ENCODE peak calls at places on chromosomes 5 and 9, in nine cellular contexts. S is fibroblast of lung; A is SK-N-SH; U is upper lobe of right lung; Q is CD4-positive, CD25-positive, alpha-beta regulatory T cell; Y is tibial artery; B is CD4-positive, alpha-beta T cell; Z is PC-3; G is endothelial cell of umbilical vein. C is an unnamed sample. For H3K9me3, the result is how much of the 10 kb centered on the place peaks cover.

GRCh38 chr5:136057401-136057951 is 28.7 kb downstream of the TGFBI start:
- DNase-seq in Q (no peak), S (peak), Y (no peak), A (no peak), U (no peak), Z (peak), B (no peak), G (no peak), C (no peak)

GRCh38 chr5:95390812-95391492 is at the start of gene FAM81B:
- DNase-seq in A (no peak), G (peak), Z (no peak), U (no peak), B (no peak), Q (no peak), S (peak), Y (no peak), C (no peak)

GRCh38 chr5:66339896-66340295 is 195.8 kb downstream of the SREK1 start:
- DNase-seq in G (no peak), Y (peak), U (no peak), B (no peak), A (no peak), S (no peak), Z (no peak), Q (no peak), C (no peak)

GRCh38 chr9:98034593-98035546 is 21.7 kb upstream of the NANS start:
- DNase-seq in Y (peak), Q (peak), B (peak), Z (peak), S (peak), A (peak), U (peak), G (peak), C (peak)

GRCh38 chr5:171388816-171389168 is 1.1 kb downstream of the NPM1 start:
- DNase-seq in Y (no peak), Z (no peak), A (no peak), U (no peak), Q (no peak), S (peak), B (no peak), G (no peak), C (no peak)

GRCh38 chr9:27925815-27926214 is 352.5 kb upstream of the C9orf72 start:
- DNase-seq in G (no peak), U (no peak), Z (no peak), S (no peak), A (no peak), B (no peak), Y (no peak), Q (no peak), C (no peak)

GRCh38 chr5:155455791-155456514 is 442.4 kb downstream of the KIF4B start:
- DNase-seq in S (no peak), A (no peak), Q (no peak), B (no peak), U (no peak), G (no peak), Z (no peak), Y (no peak), C (no peak)

GRCh38 chr5:61933787-61934626 is 372.0 kb upstream of the KIF2A start:
- DNase-seq in G (peak), Y (no peak), A (peak), B (no peak), U (no peak), Q (no peak), S (peak), Z (peak), C (peak)

GRCh38 chr5:53323511-53323910 is 156.9 kb upstream of the FST start:
- DNase-seq in A (no peak), Q (no peak), S (no peak), G (no peak), Y (no peak), Z (peak), B (no peak), U (no peak), C (no peak)

GRCh38 chr9:114811969-114812636 is 6.3 kb upstream of the TNFSF15 start:
- DNase-seq in Q (no peak), S (no peak), Y (no peak), Z (peak), B (no peak), G (no peak), A (no peak), U (no peak), C (no peak)

GRCh38 chr5:163978897-163979296 is 473.5 kb downstream of the MAT2B start:
- DNase-seq in A (no peak), G (no peak), Y (no peak), Q (no peak), B (no peak), U (no peak), Z (no peak), S (no peak), C (peak)

GRCh38 chr9:73083519-73083918 is 68.1 kb upstream of the ANXA1 start:
- DNase-seq in G (no peak), B (no peak), U (no peak), Y (no peak), S (no peak), Z (no peak), Q (no peak), A (no peak), C (no peak)

GRCh38 chr5:115246361-115246991 is 16.2 kb downstream of the PGGT1B start:
- DNase-seq in Q (no peak), U (no peak), Y (no peak), A (peak), G (peak), B (no peak), S (peak), Z (peak), C (no peak)

GRCh38 chr9:98867434-98868168 is 60.1 kb downstream of the GALNT12 start:
- DNase-seq in Q (no peak), A (no peak), G (peak), Z (peak), S (peak), U (no peak), B (no peak), Y (peak), C (no peak)

GRCh38 chr9:127014210-127014609 is 99.6 kb downstream of the RALGPS1 start:
- DNase-seq in U (no peak), S (peak), Z (no peak), A (no peak), G (no peak), B (no peak), Y (no peak), Q (no peak), C (no peak)

GRCh38 chr5:148725675-148726074 is 71.3 kb upstream of the HTR4 start:
- DNase-seq in Z (no peak), Y (no peak), Q (no peak), G (no peak), S (no peak), A (no peak), U (no peak), B (no peak), C (no peak)

GRCh38 chr5:57441557-57441956 is 41.1 kb downstream of the ACTBL2 start:
- DNase-seq in A (no peak), G (peak), Q (no peak), U (no peak), S (peak), Z (peak), Y (no peak), B (no peak), C (peak)

GRCh38 chr5:132056610-132057497 is 3.6 kb upstream of the IL3 start:
- DNase-seq in G (no peak), S (no peak), A (peak), U (peak), Q (no peak), Z (no peak), Y (peak), B (no peak), C (no peak)

GRCh38 chr5:96721351-96721970 is 59.3 kb downstream of the CAST start:
- DNase-seq in S (peak), Z (no peak), G (no peak), A (no peak), B (no peak), Q (no peak), Y (peak), U (no peak), C (no peak)
- H3K9me3 ChIP-seq in S (under half), Z (under half), G (under half), A (under half), B (under half), Q (under half), Y (under half), U (under half), C (under half)

GRCh38 chr5:141303756-141304155 is at the start of gene SLC25A2:
- DNase-seq in Q (no peak), S (no peak), Y (no peak), U (no peak), Z (no peak), A (no peak), G (no peak), B (no peak), C (no peak)

GRCh38 chr5:141298376-141298775 is 5.5 kb downstream of the SLC25A2 start:
- DNase-seq in S (peak), Y (no peak), Z (no peak), B (no peak), Q (no peak), U (no peak), A (no peak), G (no peak), C (peak)
- H3K9me3 ChIP-seq in S (under half), Y (half or more), Z (under half), B (half or more), Q (under half), U (half or more), A (under half), G (under half), C (under half)

DNA sequence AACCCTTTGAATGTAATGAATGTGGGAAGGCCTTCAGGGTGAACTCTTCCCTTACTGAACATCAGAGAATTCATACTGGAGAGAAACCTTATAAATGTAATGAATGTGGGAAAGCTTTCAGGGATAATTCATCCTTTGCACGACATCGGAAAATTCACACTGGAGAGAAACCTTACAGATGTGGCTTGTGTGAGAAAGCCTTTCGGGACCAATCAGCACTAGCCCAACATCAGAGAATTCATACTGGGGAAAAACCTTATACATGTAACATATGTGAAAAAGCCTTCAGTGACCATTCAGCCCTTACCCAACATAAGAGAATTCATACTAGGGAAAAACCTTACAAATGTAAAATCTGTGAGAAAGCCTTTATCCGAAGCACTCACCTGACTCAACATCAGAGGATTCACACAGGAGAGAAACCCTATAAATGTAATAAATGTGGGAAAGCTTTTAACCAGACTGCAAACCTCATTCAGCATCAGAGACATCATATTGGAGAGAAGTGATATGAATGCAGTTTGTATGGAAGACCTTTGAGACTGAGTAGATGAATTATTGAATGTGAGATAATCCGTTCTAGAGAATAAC is 24.6 kb downstream of the ZNF454 start:
- DNase-seq in A (no peak), B (no peak), Q (no peak), G (no peak), U (no peak), Z (no peak), Y (no peak), S (no peak), C (no peak)
- H3K9me3 ChIP-seq in A (under half), B (half or more), Q (half or more), G (under half), U (half or more), Z (half or more), Y (half or more), S (under half), C (under half)

DNA sequence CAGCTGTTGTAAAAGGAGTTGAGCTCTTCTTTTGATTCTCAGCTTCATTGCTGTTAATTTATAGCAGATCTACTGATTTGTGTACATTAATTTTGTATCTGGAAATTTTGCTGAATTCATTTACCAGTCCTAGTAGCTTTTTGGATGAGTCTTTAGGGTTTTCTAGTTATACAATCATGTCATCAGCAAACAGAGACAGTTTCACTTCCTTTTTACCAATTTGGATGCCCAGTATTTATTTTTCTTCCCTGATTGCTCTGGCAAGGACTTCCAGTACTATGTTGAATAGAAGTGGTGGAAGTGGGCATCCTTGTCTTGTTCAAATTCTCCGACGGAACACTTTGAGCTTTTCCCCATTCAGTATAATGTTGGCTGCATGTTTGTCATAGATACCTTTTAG is 398.9 kb upstream of the POU5F2 start:
- DNase-seq in G (no peak), Y (no peak), A (no peak), U (no peak), B (no peak), Q (no peak), Z (no peak), S (no peak), C (no peak)
- H3K9me3 ChIP-seq in G (under half), Y (under half), A (under half), U (under half), B (under half), Q (under half), Z (under half), S (under half), C (under half)

GRCh38 chr9:12069366-12069765 is 623.8 kb upstream of the TYRP1 start:
- DNase-seq in G (no peak), B (no peak), U (no peak), Z (no peak), Q (no peak), A (no peak), Y (no peak), S (no peak), C (no peak)

GRCh38 chr9:12060811-12061210 is 632.4 kb upstream of the TYRP1 start:
- DNase-seq in Q (no peak), G (no peak), Y (no peak), U (no peak), A (no peak), S (no peak), Z (no peak), B (no peak), C (no peak)

DNA sequence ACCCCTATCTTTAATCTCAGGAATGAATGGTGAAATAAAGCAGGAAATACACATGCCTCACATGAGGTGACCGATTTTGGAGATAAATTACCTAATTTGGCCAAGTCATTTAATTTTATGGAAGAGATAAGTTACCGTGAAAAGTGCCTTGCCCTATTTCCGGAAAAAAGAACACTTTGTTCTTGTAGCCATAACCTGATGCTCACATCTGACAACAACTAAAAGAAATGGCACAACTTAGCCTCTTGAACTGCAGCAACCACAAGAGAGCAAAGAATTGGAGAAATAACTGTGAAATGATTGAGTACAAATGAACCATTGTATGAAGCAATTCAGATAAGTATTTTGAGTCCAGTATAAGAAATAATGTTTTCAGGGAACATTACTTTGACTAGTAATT is 628.1 kb upstream of the TYRP1 start:
- DNase-seq in Z (no peak), B (no peak), G (no peak), A (no peak), Q (no peak), Y (no peak), S (no peak), U (no peak), C (no peak)
- H3K9me3 ChIP-seq in Z (under half), B (under half), G (under half), A (under half), Q (under half), Y (under half), S (under half), U (under half), C (under half)

DNA sequence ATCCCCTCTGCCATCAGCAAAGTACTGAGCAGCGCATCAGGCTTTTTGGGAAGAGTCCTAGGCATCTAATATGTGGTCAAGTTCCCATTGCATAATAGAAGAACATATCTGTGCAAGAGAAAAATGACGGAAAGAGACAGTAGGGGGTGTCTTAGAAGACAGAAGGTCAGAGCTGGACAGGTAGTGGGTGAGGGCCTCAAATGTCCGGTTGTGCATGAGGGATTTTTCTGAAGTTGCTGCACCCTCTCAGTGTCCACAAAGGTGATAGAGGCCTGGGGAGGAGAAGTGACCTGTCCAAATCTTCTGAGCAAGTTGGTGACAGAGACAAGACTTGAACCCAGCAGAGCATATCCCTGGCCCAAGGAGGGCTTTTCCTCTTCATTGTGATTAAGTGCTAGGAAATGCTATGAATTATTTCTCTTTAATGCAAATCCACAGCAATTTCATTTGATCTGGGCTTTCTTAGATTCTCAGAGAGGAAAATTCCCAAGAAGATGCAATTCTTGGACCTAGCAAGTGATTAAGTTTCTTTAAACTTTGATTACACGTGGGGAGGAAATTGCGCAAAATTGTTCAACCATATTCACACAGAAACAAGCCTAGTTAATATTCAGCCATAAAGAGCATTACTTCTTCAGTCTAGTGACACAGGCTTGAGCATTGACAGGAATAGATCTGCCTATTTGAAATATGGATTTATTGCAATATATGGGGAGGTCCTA is at the start of gene OR2S2:
- DNase-seq in S (no peak), B (no peak), Z (no peak), A (no peak), Y (no peak), G (no peak), U (no peak), Q (no peak), C (no peak)
- H3K9me3 ChIP-seq in S (under half), B (under half), Z (under half), A (under half), Y (under half), G (under half), U (under half), Q (under half), C (under half)

GRCh38 chr9:40913928-40914673 is 214.4 kb downstream of the FOXD4L6 start:
- DNase-seq in U (no peak), Y (no peak), G (no peak), B (no peak), A (no peak), S (no peak), Z (no peak), Q (no peak), C (no peak)
- H3K9me3 ChIP-seq in U (half or more), Y (half or more), G (under half), B (half or more), A (under half), S (under half), Z (under half), Q (half or more), C (under half)

GRCh38 chr5:167463939-167464338 is 827.5 kb upstream of the WWC1 start:
- DNase-seq in Y (no peak), Z (no peak), B (no peak), S (no peak), Q (no peak), U (no peak), G (no peak), A (no peak), C (no peak)
- H3K9me3 ChIP-seq in Y (under half), Z (under half), B (under half), S (under half), Q (under half), U (under half), G (under half), A (under half), C (under half)

C was measured in BE2C.